ENCODE peak calls at places on chromosomes 2 and 18, in seven cellular contexts. A is IMR-90, D is neuronal stem cell, P is H9, H is mesenchymal stem cell, N is mesendoderm, M is H1. B is an unnamed sample.

GRCh38 chr2:1987379-1987778 is 243.1 kb upstream of the PXDN start:
- DNase-seq in M (no peak), P (no peak), N (no peak), D (no peak), H (no peak), A (no peak), B (no peak)

GRCh38 chr18:22368066-22368465 is 49.6 kb downstream of the CTAGE1 start:
- DNase-seq in P (no peak), N (no peak), M (no peak), D (no peak), A (no peak), H (no peak), B (no peak)

GRCh38 chr2:121350402-121350775 is 65.4 kb upstream of the TFCP2L1 start:
- DNase-seq in A (no peak), P (no peak), M (no peak), N (no peak), H (no peak), D (no peak), B (no peak)

GRCh38 chr2:236552586-236552985 is 17.0 kb upstream of the ACKR3 start:
- DNase-seq in N (no peak), M (no peak), D (no peak), A (no peak), H (no peak), P (no peak), B (no peak)

GRCh38 chr2:160075171-160075570 is 12.8 kb upstream of the PLA2R1 start:
- DNase-seq in D (no peak), N (no peak), M (no peak), P (no peak), H (no peak), A (peak), B (no peak)

GRCh38 chr2:1052671-1053270 is 102.1 kb downstream of the SNTG2 start:
- DNase-seq in D (no peak), A (peak), H (peak), M (no peak), N (peak), P (no peak), B (no peak)

GRCh38 chr2:100060875-100061274 is 81.5 kb downstream of the AFF3 start:
- DNase-seq in H (no peak), A (no peak), M (no peak), D (no peak), N (no peak), P (no peak), B (no peak)

GRCh38 chr2:14982790-14983189 is 350.3 kb downstream of the LRATD1 start:
- DNase-seq in H (no peak), A (no peak), P (no peak), N (no peak), M (no peak), D (no peak), B (no peak)

GRCh38 chr2:96815326-96816126 is 542 bp upstream of the CNNM3 start:
- DNase-seq in A (peak), N (peak), H (peak), P (no peak), M (no peak), D (no peak), B (peak)

GRCh38 chr2:31213063-31213882 is 4.0 kb downstream of the CAPN14 start:
- DNase-seq in M (no peak), D (no peak), H (peak), N (peak), A (no peak), P (no peak), B (peak)

GRCh38 chr2:10700078-10700803 is 10.5 kb upstream of the NOL10 start:
- DNase-seq in H (no peak), P (no peak), A (peak), D (no peak), N (no peak), M (no peak), B (no peak)

GRCh38 chr18:24120676-24121075 is 18.2 kb upstream of the CABYR start:
- DNase-seq in H (no peak), N (no peak), A (no peak), M (no peak), P (no peak), D (no peak), B (no peak)

GRCh38 chr18:23528580-23529472 is 25.5 kb downstream of the RMC1 start:
- DNase-seq in H (peak), D (no peak), M (no peak), P (no peak), A (peak), N (peak), B (no peak)

GRCh38 chr2:170013802-170014551 is 164.0 kb upstream of the MYO3B start:
- DNase-seq in N (peak), P (no peak), D (peak), A (peak), M (no peak), H (peak), B (peak)
- H3K18ac ChIP-seq in N (no peak), P (no peak), D (no peak), A (no peak), M (no peak), H (no peak), B (no peak)

GRCh38 chr18:54033087-54033486 is 191.4 kb downstream of the MBD2 start:
- DNase-seq in M (no peak), H (no peak), N (peak), P (no peak), A (no peak), D (no peak), B (no peak)
- H2BK120ac ChIP-seq in M (no peak), H (no peak), N (no peak), P (no peak), A (no peak), D (no peak), B (no peak)

DNA sequence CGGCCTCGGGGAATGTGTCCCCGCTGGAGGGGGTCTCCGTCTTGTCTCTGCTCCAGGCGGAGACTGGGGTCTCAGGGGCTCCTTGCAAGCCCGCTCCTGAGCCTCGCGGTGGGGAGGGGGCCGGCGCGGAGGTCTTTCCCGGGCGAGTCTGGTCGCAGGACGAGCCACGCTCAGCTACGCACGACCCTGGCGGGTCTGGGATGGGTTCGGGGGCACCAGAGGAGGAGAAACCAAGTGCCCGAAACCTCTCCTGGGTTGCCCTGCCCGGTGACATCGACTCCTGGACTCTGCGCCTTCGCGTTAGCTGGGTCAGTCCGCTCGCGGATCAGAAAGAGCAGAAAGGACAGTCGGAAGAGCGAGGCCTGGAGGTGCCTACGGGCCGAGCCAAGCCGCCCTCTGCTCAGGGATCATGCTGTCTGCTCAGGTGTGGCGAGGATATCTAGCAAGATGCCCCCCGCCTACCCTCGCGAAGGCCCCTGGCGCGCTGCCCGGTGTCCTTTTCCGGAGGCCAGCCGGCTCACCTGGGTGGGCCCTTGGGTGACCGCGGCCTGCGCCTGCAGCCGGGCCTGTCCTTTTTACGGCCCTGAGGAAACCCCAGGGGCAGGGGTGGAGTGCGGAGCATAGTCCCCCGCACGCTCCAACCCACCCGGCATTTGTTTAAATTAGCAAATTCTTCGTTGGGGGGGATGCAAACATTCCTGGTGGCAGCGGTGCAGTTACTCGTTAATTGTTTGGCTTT is 58.7 kb downstream of the SNORC start:
- DNase-seq in M (peak), P (peak), D (peak), H (no peak), A (no peak), N (peak), B (no peak)
- H3K23ac ChIP-seq in M (no peak), P (no peak), D (peak), H (no peak), A (no peak), N (no peak), B (no peak)

GRCh38 chr2:149357058-149357457 is 26.7 kb downstream of the LYPD6 start:
- DNase-seq in A (no peak), M (no peak), N (no peak), H (no peak), D (no peak), P (no peak), B (no peak)
- H3K18ac ChIP-seq in A (no peak), M (no peak), N (no peak), H (no peak), D (no peak), P (no peak), B (no peak)

GRCh38 chr2:11722249-11723060 is 24.0 kb upstream of the LPIN1 start:
- DNase-seq in P (no peak), A (no peak), N (no peak), H (no peak), M (no peak), D (no peak), B (no peak)

GRCh38 chr2:11723061-11723371 is 23.4 kb upstream of the LPIN1 start:
- DNase-seq in A (no peak), H (no peak), P (no peak), N (no peak), M (no peak), D (no peak), B (no peak)

GRCh38 chr2:11720752-11721151 is 25.7 kb upstream of the LPIN1 start:
- DNase-seq in D (no peak), M (no peak), P (no peak), A (no peak), H (no peak), N (no peak), B (no peak)

GRCh38 chr2:11726384-11726783 is 20.0 kb upstream of the LPIN1 start:
- DNase-seq in M (no peak), P (no peak), H (no peak), D (no peak), A (no peak), N (no peak), B (no peak)

DNA sequence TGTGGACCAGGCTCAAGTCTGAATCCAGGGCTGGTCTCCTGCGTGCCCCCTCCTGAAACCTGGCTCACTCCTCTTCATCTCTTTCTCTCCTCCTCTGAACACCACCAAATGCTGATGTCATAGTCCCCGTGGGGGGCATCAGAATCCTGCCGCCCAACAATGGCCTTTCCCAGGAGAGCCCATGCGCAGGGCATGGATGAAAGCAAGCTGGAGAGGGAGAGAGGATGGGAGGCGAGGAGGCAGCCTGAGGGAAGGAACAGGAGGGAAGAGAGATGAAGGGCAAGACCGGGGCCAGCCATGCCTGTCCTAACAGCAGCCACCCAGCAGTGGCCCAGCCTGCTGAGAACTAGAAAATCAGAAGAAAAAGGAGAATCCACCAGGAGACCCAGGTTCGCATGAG is 22.3 kb upstream of the LPIN1 start:
- DNase-seq in D (no peak), A (no peak), M (no peak), P (no peak), H (no peak), N (no peak), B (no peak)
- H2BK120ac ChIP-seq in D (no peak), A (no peak), M (no peak), P (no peak), H (no peak), N (no peak), B (no peak)

GRCh38 chr2:122885436-122885835 is 1130.0 kb downstream of the TSN start:
- DNase-seq in N (no peak), D (no peak), P (no peak), A (no peak), H (no peak), M (no peak), B (no peak)

GRCh38 chr2:122884889-122885288 is 1129.4 kb downstream of the TSN start:
- DNase-seq in M (no peak), A (no peak), P (no peak), N (no peak), H (no peak), D (no peak), B (no peak)

GRCh38 chr2:122886479-122887130 is 1131.2 kb downstream of the TSN start:
- DNase-seq in M (no peak), P (no peak), N (peak), D (no peak), H (no peak), A (no peak), B (no peak)

DNA sequence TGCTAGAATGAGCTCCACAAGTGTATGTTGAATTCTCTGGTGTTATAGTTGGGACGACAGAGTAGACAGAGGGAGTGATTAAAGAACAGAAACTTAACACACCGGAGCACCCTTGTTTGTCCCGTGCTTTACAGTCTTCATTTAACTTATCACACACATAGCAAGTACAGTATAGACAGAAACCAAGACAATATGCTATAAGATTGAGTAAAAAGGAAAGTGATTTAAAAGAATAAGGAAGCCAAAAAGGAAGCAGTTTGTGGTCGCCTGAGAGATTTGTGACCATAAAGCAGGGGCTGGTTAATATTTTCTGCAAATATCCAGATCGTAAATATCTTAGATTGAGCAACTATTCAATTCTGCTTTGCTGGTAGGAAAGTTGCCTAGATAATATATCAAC is 1128.4 kb downstream of the TSN start:
- DNase-seq in N (no peak), M (no peak), P (no peak), H (no peak), A (no peak), D (no peak), B (no peak)
- H3K23ac ChIP-seq in N (no peak), M (no peak), P (no peak), H (no peak), A (no peak), D (no peak), B (no peak)

GRCh38 chr18:78743078-78743477 is 236.5 kb upstream of the SALL3 start:
- DNase-seq in A (no peak), D (no peak), M (no peak), N (no peak), P (peak), H (no peak), B (no peak)

GRCh38 chr18:78742346-78742745 is 237.3 kb upstream of the SALL3 start:
- DNase-seq in N (no peak), D (no peak), M (no peak), P (peak), H (no peak), A (no peak), B (no peak)

GRCh38 chr18:78739843-78740677 is 239.6 kb upstream of the SALL3 start:
- DNase-seq in M (no peak), H (no peak), P (peak), D (no peak), N (no peak), A (no peak), B (no peak)

GRCh38 chr18:78740876-78741275 is 238.7 kb upstream of the SALL3 start:
- DNase-seq in A (no peak), H (no peak), N (no peak), M (no peak), P (peak), D (no peak), B (no peak)

DNA sequence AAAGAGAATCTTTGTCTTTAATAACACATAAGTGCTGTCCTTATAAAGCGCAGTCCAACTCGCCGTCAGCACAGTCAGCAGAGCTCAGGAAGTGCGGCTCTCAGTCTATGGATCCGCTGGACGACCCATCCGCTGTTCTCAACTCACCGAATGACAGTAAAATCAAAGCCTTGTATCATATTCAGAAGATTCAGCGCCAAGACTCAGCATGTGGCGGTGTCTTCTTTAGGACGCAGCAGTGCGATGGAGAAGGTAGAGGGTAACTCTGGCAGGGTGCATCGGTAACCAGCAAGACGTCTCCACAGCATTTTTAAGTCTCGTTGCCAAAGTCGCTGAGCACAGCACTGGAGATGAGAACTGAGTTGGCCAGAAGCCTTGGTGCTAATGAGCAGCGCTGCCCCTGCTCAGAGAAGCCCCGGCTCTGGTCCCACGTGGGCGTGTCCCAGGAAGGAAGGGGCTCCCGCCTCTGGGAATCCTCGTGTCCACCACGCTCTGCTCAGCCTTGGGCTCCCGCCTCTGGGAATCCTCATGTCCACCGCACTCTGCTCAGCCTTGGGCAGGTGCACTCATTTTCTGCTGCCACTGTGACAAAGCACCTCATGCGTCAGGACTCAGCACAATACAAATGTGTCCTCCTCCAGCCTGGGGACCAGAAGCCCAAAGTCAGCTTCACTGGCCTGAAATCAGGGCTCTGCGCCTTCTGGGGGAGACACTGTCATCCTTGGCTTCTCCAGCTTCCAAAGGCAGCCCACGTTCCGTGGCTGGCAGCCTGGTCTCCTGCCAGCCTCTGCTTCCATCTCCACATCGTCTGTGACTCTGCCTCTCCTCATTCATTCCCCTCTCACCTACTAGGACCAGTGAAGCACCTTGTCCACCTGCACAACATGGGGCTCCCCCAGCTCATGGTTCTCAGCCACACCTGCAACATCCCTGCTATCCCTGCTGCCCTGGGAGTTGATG is 238.0 kb upstream of the SALL3 start:
- DNase-seq in H (no peak), A (no peak), N (no peak), D (no peak), M (no peak), P (peak), B (no peak)
- H3K18ac ChIP-seq in H (no peak), A (no peak), N (no peak), D (peak), M (no peak), P (no peak), B (no peak)

GRCh38 chr2:189252991-189253680 is 73.6 kb upstream of the COL5A2 start:
- DNase-seq in H (no peak), A (no peak), N (no peak), D (no peak), P (no peak), M (no peak), B (no peak)

GRCh38 chr2:189247276-189247675 is 67.7 kb upstream of the COL5A2 start:
- DNase-seq in A (no peak), N (no peak), D (no peak), P (no peak), M (no peak), H (no peak), B (no peak)

GRCh38 chr2:189249171-189249570 is 69.6 kb upstream of the COL5A2 start:
- DNase-seq in N (no peak), D (no peak), M (no peak), H (peak), A (peak), P (no peak), B (no peak)

GRCh38 chr2:189248116-189248515 is 68.6 kb upstream of the COL5A2 start:
- DNase-seq in N (no peak), M (no peak), A (peak), D (no peak), H (no peak), P (no peak), B (no peak)

DNA sequence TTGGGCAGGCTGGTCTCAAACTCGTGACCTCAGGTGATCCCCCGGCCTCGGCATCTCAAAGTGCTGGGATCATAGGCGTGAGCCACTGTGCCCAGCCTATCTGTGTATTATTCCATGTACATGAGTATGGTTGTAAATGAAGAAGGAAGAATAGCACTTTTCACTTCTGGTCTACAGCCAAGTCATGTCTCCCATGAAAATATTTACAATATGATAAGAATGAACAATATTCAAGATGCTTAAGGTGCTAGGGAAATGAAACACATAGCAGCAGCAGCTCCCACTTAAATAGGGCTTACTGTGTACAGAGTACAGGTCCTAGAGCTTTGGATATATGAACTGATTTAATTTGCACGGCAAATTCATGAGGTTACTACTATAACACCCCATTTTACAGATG is 70.3 kb upstream of the COL5A2 start:
- DNase-seq in N (no peak), P (no peak), A (no peak), M (no peak), H (no peak), D (no peak), B (no peak)
- H2BK120ac ChIP-seq in N (no peak), P (no peak), A (no peak), M (no peak), H (no peak), D (no peak), B (no peak)

GRCh38 chr2:18301421-18302139 is 258.9 kb downstream of the RDH14 start:
- DNase-seq in A (no peak), D (no peak), H (no peak), P (no peak), M (no peak), N (no peak), B (no peak)
- H3K23ac ChIP-seq in A (peak), D (no peak), H (no peak), P (no peak), M (no peak), N (no peak), B (no peak)

DNA sequence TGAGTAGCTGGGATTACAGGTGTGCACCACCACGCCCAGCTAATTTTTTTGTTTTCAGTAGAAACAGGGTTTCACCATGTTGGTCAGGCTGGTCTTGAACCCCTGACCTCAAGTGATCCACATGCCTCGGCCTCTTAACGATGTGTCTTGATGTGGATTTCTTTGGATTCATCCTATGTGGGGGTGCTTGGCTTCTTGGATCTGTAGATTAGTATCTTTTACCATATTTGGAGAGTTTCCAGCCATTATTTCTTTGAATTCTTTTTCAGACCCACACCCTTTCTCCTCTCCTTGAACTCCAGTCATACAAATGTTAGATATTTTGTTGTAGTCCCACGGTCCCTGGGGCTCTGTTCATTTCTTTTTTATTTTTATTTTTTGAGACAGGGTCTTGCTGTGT is 6.8 kb upstream of the TOGARAM2 start:
- DNase-seq in H (no peak), P (no peak), M (no peak), N (no peak), D (no peak), A (no peak), B (no peak)
- H3K18ac ChIP-seq in H (no peak), P (no peak), M (no peak), N (no peak), D (no peak), A (no peak), B (no peak)